ENCODE peak calls at places on chromosomes 3 and 15, in nine cellular contexts. T is PC-3, L is stomach, Z is lung, N is uterus, G is neural progenitor cell, X is psoas muscle, Q is ovary, D is endothelial cell of umbilical vein. M is an unnamed sample. For H3K4me1, the result is how much of the 10 kb centered on the place peaks cover.

GRCh38 chr3:150005243-150006102 is 34.8 kb upstream of the PFN2 start:
- DNase-seq in T (peak), L (no peak), Z (no peak), N (no peak), G (no peak), X (no peak), Q (no peak), D (no peak), M (no peak)

GRCh38 chr3:127803619-127804018 is 18.7 kb downstream of the MGLL start:
- DNase-seq in T (peak), L (no peak), Z (no peak), N (no peak), G (no peak), X (no peak), Q (no peak), D (peak), M (no peak)

GRCh38 chr15:77580991-77581682 is 51.6 kb downstream of the LINGO1 start:
- DNase-seq in T (no peak), L (peak), Z (no peak), N (no peak), G (no peak), X (no peak), Q (no peak), D (no peak), M (no peak)

GRCh38 chr3:50519471-50520089 is 16.1 kb upstream of the CACNA2D2 start:
- DNase-seq in T (peak), L (peak), Z (peak), N (peak), G (peak), X (peak), Q (peak), D (peak), M (peak)

GRCh38 chr3:114714237-114714636 is 420.4 kb downstream of the TIGIT start:
- DNase-seq in T (no peak), L (no peak), Z (no peak), N (no peak), G (peak), X (no peak), Q (no peak), D (peak), M (no peak)

GRCh38 chr15:98799461-98799971 is 151.2 kb downstream of the IGF1R start:
- DNase-seq in T (no peak), L (no peak), Z (no peak), N (no peak), G (peak), X (no peak), Q (no peak), D (peak), M (no peak)

GRCh38 chr3:36305929-36306520 is 74.3 kb upstream of the STAC start:
- DNase-seq in T (peak), L (no peak), Z (no peak), N (no peak), G (no peak), X (no peak), Q (no peak), D (no peak), M (no peak)

GRCh38 chr15:89780601-89781000 is 4.5 kb downstream of the MESP2 start:
- DNase-seq in T (no peak), L (no peak), Z (no peak), N (no peak), G (no peak), X (no peak), Q (no peak), D (no peak), M (no peak)

GRCh38 chr3:143613226-143613625 is 235.0 kb downstream of the SLC9A9 start:
- DNase-seq in T (no peak), L (no peak), Z (no peak), N (no peak), G (no peak), X (no peak), Q (no peak), D (no peak), M (no peak)

GRCh38 chr15:91192285-91193058 is 92.4 kb downstream of the SV2B start:
- DNase-seq in T (no peak), L (no peak), Z (no peak), N (no peak), G (no peak), X (no peak), Q (no peak), D (no peak), M (no peak)

GRCh38 chr3:30206051-30206450 is 400.4 kb upstream of the TGFBR2 start:
- DNase-seq in T (no peak), L (no peak), Z (no peak), N (no peak), G (no peak), X (no peak), Q (no peak), D (no peak), M (no peak)

GRCh38 chr15:92142242-92143232 is 251.1 kb upstream of the ST8SIA2 start:
- DNase-seq in T (no peak), L (no peak), Z (peak), N (no peak), G (no peak), X (no peak), Q (no peak), D (no peak), M (no peak)

GRCh38 chr3:25911525-25912295 is 121.8 kb downstream of the OXSM start:
- DNase-seq in T (no peak), L (no peak), Z (no peak), N (no peak), G (no peak), X (no peak), Q (no peak), D (no peak), M (no peak)

GRCh38 chr3:194139977-194140351 is 4.0 kb downstream of the HES1 start:
- DNase-seq in T (peak), L (no peak), Z (no peak), N (no peak), G (no peak), X (no peak), Q (no peak), D (no peak), M (no peak)

GRCh38 chr15:91694829-91695205 is 158.7 kb upstream of the SLCO3A1 start:
- DNase-seq in T (peak), L (no peak), Z (peak), N (peak), G (no peak), X (peak), Q (peak), D (no peak), M (peak)

GRCh38 chr3:32502089-32502943 is at the start of gene CMTM6:
- DNase-seq in T (peak), L (peak), Z (peak), N (peak), G (peak), X (peak), Q (peak), D (peak), M (peak)

GRCh38 chr15:60949034-60949977 is 279.8 kb downstream of the RORA start:
- DNase-seq in T (no peak), L (no peak), Z (no peak), N (no peak), G (no peak), X (no peak), Q (no peak), D (no peak), M (no peak)

GRCh38 chr15:43516801-43517353 is 531 bp upstream of the MAP1A start:
- DNase-seq in T (no peak), L (no peak), Z (no peak), N (no peak), G (no peak), X (no peak), Q (no peak), D (no peak), M (peak)

GRCh38 chr15:61994216-61994615 is 66.0 kb downstream of the VPS13C start:
- DNase-seq in T (peak), L (no peak), Z (no peak), N (no peak), G (no peak), X (no peak), Q (no peak), D (no peak), M (no peak)

GRCh38 chr3:181699171-181699903 is 12.4 kb upstream of the SOX2 start:
- DNase-seq in T (no peak), L (no peak), Z (no peak), N (no peak), G (peak), X (no peak), Q (no peak), D (peak), M (no peak)

GRCh38 chr3:15858547-15859506 is 61.0 kb upstream of the ANKRD28 start:
- DNase-seq in T (peak), L (peak), Z (peak), N (peak), G (peak), X (peak), Q (peak), D (peak), M (no peak)

GRCh38 chr15:31376511-31376910 is 49.9 kb downstream of the KLF13 start:
- DNase-seq in T (no peak), L (no peak), Z (no peak), N (no peak), G (no peak), X (no peak), Q (no peak), D (no peak), M (no peak)

GRCh38 chr3:60746690-60747416 is 504.4 kb downstream of the FHIT start:
- DNase-seq in T (no peak), L (no peak), Z (no peak), N (no peak), G (no peak), X (no peak), Q (no peak), D (no peak), M (no peak)

GRCh38 chr3:123816673-123817207 is 67.4 kb downstream of the MYLK start:
- DNase-seq in T (no peak), L (no peak), Z (no peak), N (peak), G (no peak), X (no peak), Q (no peak), D (no peak), M (no peak)

GRCh38 chr3:34872406-34872805 is 766.9 kb upstream of the ARPP21 start:
- DNase-seq in T (no peak), L (no peak), Z (no peak), N (no peak), G (no peak), X (no peak), Q (no peak), D (no peak), M (no peak)

GRCh38 chr3:7504886-7505775 is 644.2 kb downstream of the GRM7 start:
- DNase-seq in T (peak), L (no peak), Z (no peak), N (no peak), G (no peak), X (no peak), Q (no peak), D (peak), M (no peak)

GRCh38 chr3:189392969-189393368 is 221.2 kb downstream of the TPRG1 start:
- DNase-seq in T (peak), L (peak), Z (no peak), N (no peak), G (no peak), X (no peak), Q (no peak), D (no peak), M (no peak)

GRCh38 chr3:168062679-168063078 is 33.0 kb downstream of the GOLIM4 start:
- DNase-seq in T (no peak), L (no peak), Z (no peak), N (no peak), G (no peak), X (no peak), Q (no peak), D (no peak), M (no peak)

GRCh38 chr3:105504440-105504951 is 137.8 kb downstream of the ALCAM start:
- DNase-seq in T (no peak), L (no peak), Z (no peak), N (no peak), G (no peak), X (no peak), Q (no peak), D (no peak), M (no peak)

GRCh38 chr3:22450785-22451400 is 699.9 kb upstream of the ZNF385D start:
- DNase-seq in T (no peak), L (no peak), Z (no peak), N (no peak), G (no peak), X (no peak), Q (no peak), D (no peak), M (no peak)

GRCh38 chr3:104452697-104453096 is 914.0 kb upstream of the ALCAM start:
- DNase-seq in T (peak), L (no peak), Z (no peak), N (no peak), G (no peak), X (no peak), Q (no peak), D (no peak), M (no peak)

GRCh38 chr3:11212301-11212613 is 58.0 kb downstream of the HRH1 start:
- DNase-seq in T (peak), L (peak), Z (no peak), N (no peak), G (no peak), X (no peak), Q (no peak), D (peak), M (no peak)

GRCh38 chr15:58311551-58311950 is 120.2 kb upstream of the LIPC start:
- DNase-seq in T (no peak), L (no peak), Z (no peak), N (no peak), G (no peak), X (no peak), Q (no peak), D (no peak), M (no peak)

GRCh38 chr3:158791259-158791920 is 10.5 kb upstream of the MFSD1 start:
- DNase-seq in T (peak), L (no peak), Z (no peak), N (peak), G (peak), X (no peak), Q (no peak), D (peak), M (no peak)

GRCh38 chr3:30098206-30098605 is 508.2 kb upstream of the TGFBR2 start:
- DNase-seq in T (no peak), L (no peak), Z (no peak), N (no peak), G (no peak), X (no peak), Q (no peak), D (no peak), M (no peak)

GRCh38 chr15:40271915-40272712 is 10.8 kb downstream of the ANKRD63 start:
- DNase-seq in T (no peak), L (no peak), Z (no peak), N (no peak), G (no peak), X (no peak), Q (no peak), D (no peak), M (no peak)

GRCh38 chr15:40273428-40273827 is 9.4 kb downstream of the ANKRD63 start:
- DNase-seq in T (no peak), L (no peak), Z (no peak), N (no peak), G (no peak), X (no peak), Q (no peak), D (no peak), M (no peak)

GRCh38 chr15:40274350-40275274 is 8.3 kb downstream of the ANKRD63 start:
- DNase-seq in T (peak), L (peak), Z (peak), N (peak), G (peak), X (peak), Q (peak), D (peak), M (peak)

GRCh38 chr15:40270246-40270995 is 12.4 kb downstream of the ANKRD63 start:
- DNase-seq in T (no peak), L (no peak), Z (no peak), N (no peak), G (no peak), X (no peak), Q (no peak), D (no peak), M (no peak)

DNA sequence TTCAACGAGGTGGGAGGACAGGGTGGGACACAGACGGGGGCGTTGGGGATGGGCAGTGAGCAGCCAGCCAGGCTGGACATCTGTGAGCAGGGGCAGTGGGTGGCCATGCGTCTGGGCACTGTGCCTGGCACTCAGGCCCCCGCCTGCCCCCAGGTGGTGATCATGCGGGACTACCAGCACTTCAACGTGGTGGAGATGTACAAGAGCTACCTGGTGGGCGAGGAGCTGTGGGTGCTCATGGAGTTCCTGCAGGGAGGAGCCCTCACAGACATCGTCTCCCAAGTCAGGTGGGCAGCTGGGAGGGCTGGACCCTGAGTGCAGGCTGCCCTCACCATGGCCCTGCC is 10.2 kb downstream of the ANKRD63 start:
- DNase-seq in T (peak), L (no peak), Z (no peak), N (no peak), G (no peak), X (no peak), Q (no peak), D (no peak), M (no peak)
- TF ChIP-seq CTCF in T (peak), L (peak), Z (no peak), N (no peak), G (no peak), X (no peak), Q (no peak), D (no peak), M (peak)

DNA sequence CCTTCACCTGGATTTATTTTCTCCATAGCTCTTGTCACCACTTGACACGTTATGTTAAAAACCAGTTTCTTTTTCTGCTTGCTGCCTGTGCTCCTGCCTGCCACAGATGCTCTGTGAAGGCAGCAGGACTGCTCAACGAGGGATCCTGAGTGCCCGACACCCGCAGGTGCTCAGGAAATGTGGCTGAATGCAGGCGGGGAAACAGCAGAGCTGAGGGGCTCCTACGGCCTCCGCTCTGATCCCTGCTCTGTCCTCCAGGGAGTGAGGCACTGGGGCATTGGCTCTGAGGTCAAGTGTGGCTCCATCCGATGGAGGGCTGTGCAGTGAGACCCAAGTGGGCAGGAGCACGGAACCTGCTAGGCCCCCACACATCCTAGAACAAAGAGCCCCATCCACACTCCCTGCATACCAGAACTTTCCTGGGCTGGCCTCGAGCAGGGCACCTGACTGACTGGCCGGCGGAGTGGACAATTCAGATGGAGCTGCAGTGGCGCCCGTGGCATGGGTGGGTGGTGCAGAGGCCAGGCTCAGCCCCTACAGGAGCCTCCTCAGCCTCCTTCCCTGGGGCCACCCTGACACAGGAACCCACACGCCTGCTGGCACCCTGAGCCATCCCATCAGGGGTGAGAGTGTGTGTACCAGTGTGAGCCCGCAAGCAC is 27.9 kb downstream of the IQSEC1 start:
- DNase-seq in T (no peak), L (no peak), Z (no peak), N (no peak), G (no peak), X (no peak), Q (no peak), D (no peak), M (no peak)
- H3K4me1 ChIP-seq in T (under half), L (under half), Z (under half), N (under half), G (half or more), X (under half), Q (under half), D (under half), M (under half)

DNA sequence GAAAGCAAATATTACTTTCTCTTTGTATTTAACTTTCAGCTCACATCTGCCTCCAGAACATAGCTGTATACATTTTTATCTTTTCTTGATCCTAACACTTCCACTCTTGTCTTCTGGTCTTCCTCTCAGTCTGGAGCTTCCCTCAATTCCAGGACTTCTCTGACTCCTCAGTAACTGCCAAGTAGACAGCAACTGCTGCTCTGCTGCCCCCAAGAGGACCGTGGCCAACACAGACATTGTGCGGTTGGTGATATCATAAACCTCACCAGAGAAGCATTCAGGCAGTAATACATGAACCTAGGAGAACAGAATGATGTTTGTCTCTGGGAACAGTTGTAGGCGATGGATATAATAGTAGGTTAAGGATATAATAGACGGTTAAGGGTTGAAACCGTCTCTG is 45.2 kb upstream of the FGF12 start:
- DNase-seq in T (peak), L (peak), Z (no peak), N (no peak), G (peak), X (no peak), Q (no peak), D (peak), M (no peak)
- TF ChIP-seq CTCF in T (peak), L (peak), Z (no peak), N (no peak), G (peak), X (no peak), Q (no peak), D (peak), M (no peak)

GRCh38 chr15:96335429-96335807 is 4.9 kb downstream of the NR2F2 start:
- DNase-seq in T (peak), L (no peak), Z (peak), N (no peak), G (peak), X (no peak), Q (no peak), D (peak), M (no peak)

GRCh38 chr15:96334705-96335428 is 4.4 kb downstream of the NR2F2 start:
- DNase-seq in T (peak), L (no peak), Z (peak), N (no peak), G (peak), X (no peak), Q (no peak), D (peak), M (no peak)

GRCh38 chr15:96336643-96337353 is 6.3 kb downstream of the NR2F2 start:
- DNase-seq in T (peak), L (no peak), Z (no peak), N (no peak), G (peak), X (no peak), Q (no peak), D (peak), M (peak)

GRCh38 chr15:96337354-96337990 is 7.0 kb downstream of the NR2F2 start:
- DNase-seq in T (peak), L (no peak), Z (no peak), N (no peak), G (peak), X (no peak), Q (no peak), D (peak), M (peak)

GRCh38 chr15:96336045-96336642 is 5.6 kb downstream of the NR2F2 start:
- DNase-seq in T (peak), L (no peak), Z (no peak), N (no peak), G (peak), X (no peak), Q (no peak), D (peak), M (no peak)
- H3K4me1 ChIP-seq in T (under half), L (under half), Z (under half), N (under half), G (under half), X (under half), Q (under half), D (under half), M (under half)

GRCh38 chr3:172126741-172127140 is 87.4 kb downstream of the FNDC3B start:
- DNase-seq in T (peak), L (no peak), Z (no peak), N (no peak), G (peak), X (no peak), Q (no peak), D (no peak), M (no peak)

GRCh38 chr3:172124271-172124670 is 84.9 kb downstream of the FNDC3B start:
- DNase-seq in T (no peak), L (no peak), Z (no peak), N (no peak), G (no peak), X (no peak), Q (no peak), D (no peak), M (no peak)

GRCh38 chr3:172127141-172127540 is 87.8 kb downstream of the FNDC3B start:
- DNase-seq in T (no peak), L (no peak), Z (no peak), N (no peak), G (no peak), X (no peak), Q (no peak), D (no peak), M (no peak)

GRCh38 chr3:172125963-172126403 is 86.6 kb downstream of the FNDC3B start:
- DNase-seq in T (peak), L (peak), Z (peak), N (peak), G (no peak), X (peak), Q (no peak), D (peak), M (peak)

GRCh38 chr3:172125053-172125452 is 85.7 kb downstream of the FNDC3B start:
- DNase-seq in T (no peak), L (no peak), Z (no peak), N (no peak), G (no peak), X (no peak), Q (no peak), D (no peak), M (no peak)
- TF ChIP-seq CTCF in T (peak), L (no peak), Z (no peak), N (no peak), G (no peak), X (peak), Q (no peak), D (no peak), M (no peak)

M was measured in right atrium auricular region.